ENCODE peak calls at places on chromosomes 16 and 17, in four cellular contexts. Q is testis, X is adrenal gland, W is A549. N is an unnamed sample.
A peak's percentile ranks its signal among the peaks of the same experiment; 100 is the strongest.

GRCh38 chr16:57349212-57350031 is 9.2 kb upstream of the CCL22 start:
- DNase-seq in W (no peak), Q (no peak), X (peak; percentile 35), N (no peak)

GRCh38 chr16:13935408-13935807 is 15.5 kb downstream of the ERCC4 start:
- DNase-seq in X (no peak), Q (peak; percentile 50), W (peak; percentile 30), N (no peak)

GRCh38 chr17:6677158-6677831 is 25.7 kb downstream of the C17orf100 start:
- DNase-seq in W (no peak), X (no peak), Q (no peak), N (no peak)

GRCh38 chr17:72338847-72339790 is 218.3 kb downstream of the SOX9 start:
- DNase-seq in W (peak; percentile 70), Q (no peak), X (peak; percentile 60), N (peak; percentile 70)

GRCh38 chr17:73371285-73371684 is 59.5 kb upstream of the CDC42EP4 start:
- DNase-seq in X (no peak), Q (no peak), W (no peak), N (no peak)

GRCh38 chr16:85104821-85105391 is 7.4 kb downstream of the CIBAR2 start:
- DNase-seq in X (no peak), W (no peak), Q (no peak), N (peak; percentile 49)

GRCh38 chr17:57862990-57863667 is 13.3 kb upstream of the MRPS23 start:
- DNase-seq in Q (no peak), W (no peak), X (no peak), N (no peak)

GRCh38 chr16:56354016-56354415 is 71.3 kb downstream of the AMFR start:
- DNase-seq in Q (peak; percentile 10), X (peak; percentile 47), W (no peak), N (no peak)

GRCh38 chr17:27457731-27458523 is 1.7 kb downstream of the KSR1 start:
- DNase-seq in X (no peak), Q (no peak), W (no peak), N (no peak)

GRCh38 chr16:27319257-27319965 is 5.6 kb downstream of the IL4R start:
- DNase-seq in W (no peak), X (peak; percentile 35), Q (no peak), N (no peak)

GRCh38 chr17:56023851-56024250 is 129.4 kb upstream of the ANKFN1 start:
- DNase-seq in Q (no peak), X (no peak), W (no peak), N (no peak)

GRCh38 chr16:90031931-90032663 is 12.8 kb upstream of the DBNDD1 start:
- DNase-seq in W (no peak), Q (no peak), X (no peak), N (no peak)

GRCh38 chr16:48435319-48435682 is 50.1 kb upstream of the SIAH1 start:
- DNase-seq in W (no peak), Q (no peak), X (no peak), N (no peak)

GRCh38 chr17:258045-258734 is 76.7 kb upstream of the DOC2B start:
- DNase-seq in W (no peak), X (peak; percentile 50), Q (no peak), N (no peak)

GRCh38 chr16:4373909-4374742 is 2.5 kb downstream of the VASN start:
- DNase-seq in Q (peak; percentile 93), X (peak; percentile 78), W (peak; percentile 68), N (peak; percentile 83)

GRCh38 chr17:17692353-17693252 is 11.3 kb downstream of the RAI1 start:
- DNase-seq in W (peak; percentile 73), X (no peak), Q (no peak), N (no peak)

GRCh38 chr17:40497704-40498103 is 3.7 kb downstream of the TNS4 start:
- DNase-seq in Q (no peak), W (peak; percentile 63), X (no peak), N (peak; percentile 16)

GRCh38 chr17:64682261-64683181 is 20.4 kb upstream of the SMURF2 start:
- DNase-seq in Q (no peak), W (peak; percentile 36), X (no peak), N (no peak)

GRCh38 chr17:31226373-31226772 is 70.7 kb downstream of the OMG start:
- DNase-seq in Q (no peak), W (no peak), X (no peak), N (no peak)

GRCh38 chr17:27206447-27206846 is 87.5 kb upstream of the WSB1 start:
- DNase-seq in X (no peak), W (peak; percentile 22), Q (no peak), N (no peak)

GRCh38 chr16:1338119-1338730 is 4.8 kb downstream of the BAIAP3 start:
- DNase-seq in W (peak; percentile 52), Q (no peak), X (no peak), N (no peak)

GRCh38 chr17:82237746-82238561 is 9.1 kb downstream of the SLC16A3 start:
- DNase-seq in W (no peak), X (no peak), Q (no peak), N (peak; percentile 24)
- H3K4me3 ChIP-seq in W (no peak overlapping the region), X (no peak overlapping the region), Q (no peak overlapping the region), N (no peak overlapping the region)

DNA sequence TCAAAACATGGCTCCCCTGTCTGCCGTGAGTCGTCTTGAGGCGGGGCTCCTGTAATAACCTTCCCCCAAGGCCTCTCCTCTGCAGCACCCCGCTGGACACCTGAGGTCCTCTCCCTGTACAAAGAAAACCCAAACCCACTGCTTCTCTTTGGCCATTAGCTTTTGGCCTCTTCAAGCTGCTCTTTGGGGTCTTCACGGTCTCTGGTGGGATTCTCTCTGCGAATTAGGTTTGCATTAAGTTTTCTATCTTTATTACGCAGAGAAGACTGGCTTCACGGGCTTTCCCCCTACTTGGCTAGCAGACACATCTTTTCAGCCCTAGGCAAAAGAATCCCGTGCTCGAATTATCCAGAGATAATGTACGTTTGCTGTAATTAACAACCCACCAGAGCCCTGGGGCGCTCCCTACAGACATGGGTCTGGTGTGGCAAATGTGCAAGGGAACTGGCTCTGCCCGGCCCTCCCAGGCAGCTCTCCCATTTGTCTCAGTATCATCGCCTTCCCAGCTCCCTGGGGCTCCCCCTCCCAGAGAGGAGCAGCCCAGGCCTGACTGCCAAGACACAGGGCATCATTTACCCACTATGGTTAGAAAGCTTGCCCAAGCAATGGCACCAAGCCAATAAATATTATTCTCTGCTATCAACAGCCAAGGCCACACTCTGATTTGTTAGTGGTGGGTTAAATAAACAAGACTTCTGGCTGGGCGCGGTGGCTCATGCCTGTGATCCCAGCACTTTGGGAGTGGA is 24.7 kb upstream of the KLHDC4 start:
- DNase-seq in W (peak; percentile 94), Q (peak; percentile 52), X (peak; percentile 72), N (no peak)
- H3K4me1 ChIP-seq in W (peaks cover 76% of the 10 kb centered on the region), Q (no peaks in the 10 kb centered on the region), X (no peaks in the 10 kb centered on the region), N (no peaks in the 10 kb centered on the region)

GRCh38 chr17:3049705-3050295 is 13.6 kb downstream of the OR1D5 start:
- DNase-seq in X (peak; percentile 48), W (no peak), Q (no peak), N (no peak)
- H3K4me3 ChIP-seq in X (no peak overlapping the region), W (peak overlapping the region; percentile 58), Q (peak overlapping the region; percentile 68), N (no peak overlapping the region)

GRCh38 chr16:66899310-66899944 is 19.1 kb downstream of the PDP2 start:
- DNase-seq in X (no peak), Q (no peak), W (no peak), N (peak; percentile 49)
- H3K4me1 ChIP-seq in X (peaks cover 20% of the 10 kb centered on the region), Q (peaks cover 56% of the 10 kb centered on the region), W (peaks cover 27% of the 10 kb centered on the region), N (peaks cover 27% of the 10 kb centered on the region)

GRCh38 chr17:45426561-45426960 is 6.1 kb downstream of the ARHGAP27 start:
- DNase-seq in Q (no peak), W (no peak), X (no peak), N (peak; percentile 14)

GRCh38 chr17:45427181-45427835 is 5.4 kb downstream of the ARHGAP27 start:
- DNase-seq in Q (no peak), W (no peak), X (no peak), N (no peak)

GRCh38 chr17:45424769-45425124 is 7.9 kb downstream of the ARHGAP27 start:
- DNase-seq in W (no peak), Q (no peak), X (no peak), N (peak; percentile 32)

GRCh38 chr17:45425125-45425983 is 7.3 kb downstream of the ARHGAP27 start:
- DNase-seq in Q (peak; percentile 30), X (no peak), W (peak; percentile 97), N (peak; percentile 79)

GRCh38 chr17:45425984-45426413 is 6.7 kb downstream of the ARHGAP27 start:
- DNase-seq in W (no peak), X (no peak), Q (no peak), N (no peak)
- H3K4me3 ChIP-seq in W (peak overlapping the region; percentile 61), X (no peak overlapping the region), Q (no peak overlapping the region), N (no peak overlapping the region)